ENCODE peak calls at places on chromosome 3, in six cellular contexts. I, Q, E, K, O and A are unnamed samples.

GRCh38 chr3:190865828-190866227 is 3.3 kb upstream of the GMNC start:
- DNase-seq in O (no peak), Q (no peak), I (no peak), K (no peak), E (no peak), A (no peak)

GRCh38 chr3:187725653-187726370 is 19.5 kb downstream of the BCL6 start:
- DNase-seq in E (no peak), K (no peak), Q (no peak), I (no peak), O (peak; percentile 78), A (no peak)

GRCh38 chr3:10655131-10655530 is 149.7 kb upstream of the ATP2B2 start:
- DNase-seq in Q (no peak), K (no peak), O (no peak), E (no peak), I (no peak), A (no peak)

GRCh38 chr3:194485471-194485875 is 1.3 kb downstream of the ATP13A3 start:
- DNase-seq in E (no peak), I (no peak), O (no peak), Q (no peak), K (no peak), A (no peak)

GRCh38 chr3:6861331-6861988 is 545 bp downstream of the GRM7 start:
- DNase-seq in O (no peak), Q (no peak), I (no peak), E (no peak), K (no peak), A (no peak)

GRCh38 chr3:118987466-118987865 is 47.2 kb downstream of the IGSF11 start:
- DNase-seq in E (no peak), O (peak; percentile 69), I (no peak), K (peak; percentile 85), Q (peak; percentile 83), A (no peak)

GRCh38 chr3:107404727-107405519 is 27.7 kb downstream of the CCDC54 start:
- DNase-seq in I (no peak), Q (no peak), K (no peak), O (no peak), E (no peak), A (no peak)

GRCh38 chr3:195909645-195910498 is 1.5 kb upstream of the TNK2 start:
- DNase-seq in K (peak; percentile 94), O (peak; percentile 77), Q (peak; percentile 87), I (peak; percentile 89), E (peak; percentile 23), A (no peak)

GRCh38 chr3:13179181-13179580 is 106.0 kb upstream of the IQSEC1 start:
- DNase-seq in I (no peak), O (no peak), E (no peak), Q (no peak), K (no peak), A (no peak)

GRCh38 chr3:806006-806405 is 286.8 kb upstream of the CNTN6 start:
- DNase-seq in E (no peak), O (no peak), K (no peak), Q (no peak), I (no peak), A (no peak)

GRCh38 chr3:197458906-197459470 is 96.8 kb downstream of the BDH1 start:
- DNase-seq in O (no peak), K (no peak), E (no peak), Q (no peak), I (no peak), A (no peak)

DNA sequence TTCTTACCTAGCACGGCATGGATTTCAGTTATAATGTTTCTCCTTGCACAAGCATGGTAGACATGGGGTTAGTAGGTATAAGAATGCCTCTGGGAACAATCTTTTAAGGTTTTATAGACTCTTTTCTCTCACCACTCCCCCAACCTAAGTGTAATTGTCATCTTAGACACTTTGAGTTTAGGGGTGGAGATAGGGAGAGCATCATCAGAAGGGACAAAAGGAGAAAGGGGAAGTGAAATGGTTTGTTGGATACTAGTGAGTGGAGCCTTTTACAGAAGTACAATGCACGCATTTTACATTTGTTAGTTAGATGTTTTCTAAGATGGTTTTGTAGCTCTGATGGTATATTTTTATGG is 189.2 kb downstream of the TP63 start:
- DNase-seq in E (no peak), I (peak; percentile 4), O (no peak), K (no peak), Q (no peak), A (no peak)
- H3K4me3 ChIP-seq in E (no peak overlapping the region), I (no peak overlapping the region), O (no peak overlapping the region), K (no peak overlapping the region), Q (no peak overlapping the region), A (no peak overlapping the region)

GRCh38 chr3:182792901-182793662 is at the start of gene ATP11B:
- DNase-seq in K (peak; percentile 80), O (peak; percentile 60), I (peak; percentile 89), Q (peak; percentile 82), E (peak; percentile 18), A (peak; percentile 94)

GRCh38 chr3:182794455-182794773 is 1.1 kb downstream of the ATP11B start:
- DNase-seq in K (no peak), E (no peak), I (no peak), Q (no peak), O (no peak), A (no peak)

GRCh38 chr3:182795383-182795782 is 2.1 kb downstream of the ATP11B start:
- DNase-seq in Q (no peak), I (peak; percentile 80), K (no peak), O (no peak), E (no peak), A (no peak)

GRCh38 chr3:182794806-182795369 is 1.6 kb downstream of the ATP11B start:
- DNase-seq in I (no peak), O (no peak), Q (no peak), E (no peak), K (no peak), A (no peak)

DNA sequence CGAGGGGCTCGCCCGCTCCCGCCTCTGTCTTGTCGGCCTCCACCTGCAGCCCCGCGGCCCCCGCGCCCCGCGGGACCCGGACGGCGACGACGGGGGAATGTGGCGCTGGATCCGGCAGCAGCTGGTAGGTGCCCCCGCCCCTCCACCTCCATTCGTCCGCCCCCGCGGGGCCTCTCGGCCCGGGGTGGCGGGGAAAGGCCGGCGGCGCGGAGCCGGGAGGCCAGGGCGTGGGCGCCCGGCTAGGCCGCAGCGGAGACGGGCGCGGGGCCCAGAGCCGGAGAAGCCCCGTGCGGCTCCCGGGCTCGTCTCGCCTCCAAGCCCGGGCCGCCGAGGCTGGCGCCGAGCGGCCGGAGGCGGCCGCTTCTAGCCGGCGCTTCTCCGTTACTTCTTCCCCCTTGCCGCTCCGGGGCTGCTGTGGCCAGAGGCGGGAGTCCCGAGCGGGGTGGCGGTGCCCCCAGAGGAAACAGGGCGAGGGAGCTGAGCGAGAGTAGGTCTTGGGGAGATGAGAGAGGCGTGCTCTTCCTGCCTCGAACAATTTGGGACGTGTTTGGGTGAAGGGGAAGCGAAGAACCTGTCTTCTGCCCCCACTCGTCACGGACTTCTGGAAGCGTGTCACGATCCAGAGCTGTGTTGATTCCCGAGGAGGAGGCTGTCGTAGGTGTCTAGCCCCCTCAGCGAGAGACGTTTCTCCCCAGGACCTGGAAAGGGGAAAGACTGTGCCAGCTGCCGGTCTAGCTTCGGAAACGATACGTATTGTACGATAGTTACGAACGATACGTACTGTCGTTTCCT is 555 bp downstream of the ATP11B start:
- DNase-seq in E (no peak), Q (peak; percentile 72), I (peak; percentile 69), O (peak; percentile 26), K (peak; percentile 74), A (no peak)
- TF ChIP-seq POLR2A in E (no peak), Q (no peak), I (no peak), O (no peak), K (no peak), A (no peak)

DNA sequence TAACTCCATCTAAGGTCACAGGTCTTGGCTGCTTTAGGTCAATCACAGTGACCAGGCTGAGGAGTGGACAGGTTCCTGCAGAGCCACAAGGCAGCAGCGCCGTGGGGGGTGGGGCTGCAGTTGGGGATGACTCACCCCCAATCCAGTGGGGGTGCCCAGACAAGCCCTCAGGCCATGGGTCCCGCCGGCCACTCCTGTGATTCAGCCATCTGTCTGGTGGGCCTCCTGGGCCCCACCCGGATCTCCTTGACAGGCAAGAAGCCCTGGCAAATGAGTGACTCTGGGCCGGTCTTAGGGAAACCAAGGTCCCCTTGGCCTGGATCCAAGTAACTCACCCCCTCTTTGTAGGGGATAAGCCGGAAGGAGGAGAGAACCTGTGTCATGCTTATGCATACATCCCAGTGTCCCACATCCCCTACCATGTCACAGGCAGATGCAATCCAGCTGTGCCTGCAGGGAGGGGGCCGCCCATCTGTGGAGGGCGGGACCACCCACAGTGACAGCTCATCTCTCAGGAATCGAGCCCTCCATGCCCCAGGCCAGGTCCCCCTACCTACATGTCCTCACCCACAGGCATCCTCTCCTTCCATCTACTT is 495 bp upstream of the COL7A1 start:
- DNase-seq in K (no peak), O (peak; percentile 43), Q (peak; percentile 77), E (no peak), I (peak; percentile 59), A (no peak)
- H3K4me3 ChIP-seq in K (no peak overlapping the region), O (peak overlapping the region; percentile 56), Q (peak overlapping the region; percentile 37), E (no peak overlapping the region), I (no peak overlapping the region), A (peak overlapping the region; percentile 42)

GRCh38 chr3:100124116-100124767 is 9.9 kb upstream of the FILIP1L start:
- DNase-seq in I (no peak), O (no peak), Q (no peak), E (no peak), K (no peak), A (no peak)
- TF ChIP-seq POLR2A in I (no peak), O (no peak), Q (no peak), E (no peak), K (no peak), A (no peak)